ENCODE peak calls at places on chromosome 5, in eight cellular contexts. One of them, this sample, is unnamed.

GRCh38 chr5:127957183-127957582 is 126.4 kb upstream of the SLC12A2 start:
- DNase-seq in OCI-LY7: no peak
- DNase-seq in bronchial epithelial cell: no peak
- DNase-seq in heart right ventricle: peak
- DNase-seq in foreskin fibroblast: peak
- DNase-seq in B cell: no peak
- DNase-seq in kidney epithelial cell: peak
- DNase-seq in AG04450: peak
- DNase-seq in this sample: no peak

GRCh38 chr5:92861531-92862285 is 719.3 kb downstream of the NR2F1-AS1 start:
- DNase-seq in OCI-LY7: no peak
- DNase-seq in bronchial epithelial cell: no peak
- DNase-seq in heart right ventricle: no peak
- DNase-seq in foreskin fibroblast: no peak
- DNase-seq in B cell: no peak
- DNase-seq in kidney epithelial cell: no peak
- DNase-seq in AG04450: no peak
- DNase-seq in this sample: no peak

GRCh38 chr5:82494942-82495341 is 216.8 kb upstream of the RPS23 start:
- DNase-seq in OCI-LY7: no peak
- DNase-seq in bronchial epithelial cell: peak
- DNase-seq in heart right ventricle: no peak
- DNase-seq in foreskin fibroblast: peak
- DNase-seq in B cell: no peak
- DNase-seq in kidney epithelial cell: no peak
- DNase-seq in AG04450: no peak
- DNase-seq in this sample: no peak

GRCh38 chr5:122093415-122093814 is 15.4 kb upstream of the LOX start:
- DNase-seq in OCI-LY7: no peak
- DNase-seq in bronchial epithelial cell: no peak
- DNase-seq in heart right ventricle: no peak
- DNase-seq in foreskin fibroblast: peak
- DNase-seq in B cell: no peak
- DNase-seq in kidney epithelial cell: no peak
- DNase-seq in AG04450: no peak
- DNase-seq in this sample: no peak

GRCh38 chr5:150172147-150172546 is 5.6 kb downstream of the CDX1 start:
- DNase-seq in OCI-LY7: no peak
- DNase-seq in bronchial epithelial cell: no peak
- DNase-seq in heart right ventricle: no peak
- DNase-seq in foreskin fibroblast: peak
- DNase-seq in B cell: no peak
- DNase-seq in kidney epithelial cell: no peak
- DNase-seq in AG04450: peak
- DNase-seq in this sample: no peak

GRCh38 chr5:32217886-32218396 is 43.8 kb upstream of the GOLPH3 start:
- DNase-seq in OCI-LY7: peak
- DNase-seq in bronchial epithelial cell: no peak
- DNase-seq in heart right ventricle: peak
- DNase-seq in foreskin fibroblast: peak
- DNase-seq in B cell: no peak
- DNase-seq in kidney epithelial cell: no peak
- DNase-seq in AG04450: no peak
- DNase-seq in this sample: no peak

GRCh38 chr5:56561-57290 is 35.2 kb upstream of the PLEKHG4B start:
- DNase-seq in OCI-LY7: peak
- DNase-seq in bronchial epithelial cell: peak
- DNase-seq in heart right ventricle: no peak
- DNase-seq in foreskin fibroblast: peak
- DNase-seq in B cell: no peak
- DNase-seq in kidney epithelial cell: no peak
- DNase-seq in AG04450: no peak
- DNase-seq in this sample: peak

GRCh38 chr5:58077387-58077786 is 382.5 kb downstream of the PLK2 start:
- DNase-seq in OCI-LY7: no peak
- DNase-seq in bronchial epithelial cell: no peak
- DNase-seq in heart right ventricle: no peak
- DNase-seq in foreskin fibroblast: no peak
- DNase-seq in B cell: no peak
- DNase-seq in kidney epithelial cell: no peak
- DNase-seq in AG04450: no peak
- DNase-seq in this sample: no peak

GRCh38 chr5:3380689-3381088 is 214.9 kb upstream of the IRX1 start:
- DNase-seq in OCI-LY7: no peak
- DNase-seq in bronchial epithelial cell: no peak
- DNase-seq in heart right ventricle: no peak
- DNase-seq in foreskin fibroblast: no peak
- DNase-seq in B cell: no peak
- DNase-seq in kidney epithelial cell: no peak
- DNase-seq in AG04450: no peak
- DNase-seq in this sample: no peak

GRCh38 chr5:92561362-92562006 is 1019.5 kb downstream of the NR2F1-AS1 start:
- DNase-seq in OCI-LY7: no peak
- DNase-seq in bronchial epithelial cell: peak
- DNase-seq in heart right ventricle: no peak
- DNase-seq in foreskin fibroblast: peak
- DNase-seq in B cell: no peak
- DNase-seq in kidney epithelial cell: no peak
- DNase-seq in AG04450: no peak
- DNase-seq in this sample: no peak

GRCh38 chr5:71684309-71684708 is 34.8 kb upstream of the CARTPT start:
- DNase-seq in OCI-LY7: no peak
- DNase-seq in bronchial epithelial cell: no peak
- DNase-seq in heart right ventricle: no peak
- DNase-seq in foreskin fibroblast: no peak
- DNase-seq in B cell: no peak
- DNase-seq in kidney epithelial cell: no peak
- DNase-seq in AG04450: no peak
- DNase-seq in this sample: no peak

GRCh38 chr5:1779782-1780620 is 19.6 kb downstream of the MRPL36 start:
- DNase-seq in OCI-LY7: no peak
- DNase-seq in bronchial epithelial cell: no peak
- DNase-seq in heart right ventricle: no peak
- DNase-seq in foreskin fibroblast: no peak
- DNase-seq in B cell: no peak
- DNase-seq in kidney epithelial cell: no peak
- DNase-seq in AG04450: no peak
- DNase-seq in this sample: no peak

GRCh38 chr5:180640765-180641565 is 8.4 kb downstream of the FLT4 start:
- DNase-seq in OCI-LY7: no peak
- DNase-seq in bronchial epithelial cell: no peak
- DNase-seq in heart right ventricle: no peak
- DNase-seq in foreskin fibroblast: no peak
- DNase-seq in B cell: no peak
- DNase-seq in kidney epithelial cell: no peak
- DNase-seq in AG04450: no peak
- DNase-seq in this sample: no peak

GRCh38 chr5:159324097-159324760 is 6.1 kb downstream of the IL12B start:
- DNase-seq in OCI-LY7: no peak
- DNase-seq in bronchial epithelial cell: peak
- DNase-seq in heart right ventricle: no peak
- DNase-seq in foreskin fibroblast: peak
- DNase-seq in B cell: no peak
- DNase-seq in kidney epithelial cell: peak
- DNase-seq in AG04450: peak
- DNase-seq in this sample: no peak

DNA sequence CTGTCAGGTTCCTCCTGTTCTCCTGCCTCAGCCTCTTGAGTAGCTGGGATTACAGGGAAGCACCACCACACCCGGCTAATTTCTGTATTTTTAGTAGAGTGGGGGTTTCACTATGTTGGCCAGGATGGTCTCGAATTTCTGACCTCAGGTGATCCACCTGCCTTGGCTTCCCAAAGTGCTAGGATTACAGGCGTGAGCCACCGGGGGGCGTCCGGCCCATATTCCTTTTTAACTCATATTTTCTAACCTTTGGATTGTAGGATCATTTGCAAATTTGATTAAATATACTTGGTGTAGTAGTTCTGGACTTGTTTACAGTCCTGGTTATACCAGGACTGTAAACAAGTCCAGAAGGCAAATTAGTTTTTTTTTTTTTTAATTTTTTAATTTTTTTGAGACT is 4.3 kb downstream of the TCERG1 start:
- DNase-seq in OCI-LY7: no peak
- DNase-seq in bronchial epithelial cell: no peak
- DNase-seq in heart right ventricle: no peak
- DNase-seq in foreskin fibroblast: no peak
- DNase-seq in B cell: no peak
- DNase-seq in kidney epithelial cell: no peak
- DNase-seq in AG04450: no peak
- DNase-seq in this sample: no peak
- TF ChIP-seq CTCF in OCI-LY7: peak
- TF ChIP-seq CTCF in bronchial epithelial cell: peak
- TF ChIP-seq CTCF in heart right ventricle: no peak
- TF ChIP-seq CTCF in foreskin fibroblast: no peak
- TF ChIP-seq CTCF in B cell: no peak
- TF ChIP-seq CTCF in kidney epithelial cell: peak
- TF ChIP-seq CTCF in AG04450: peak
- TF ChIP-seq CTCF in this sample: peak

DNA sequence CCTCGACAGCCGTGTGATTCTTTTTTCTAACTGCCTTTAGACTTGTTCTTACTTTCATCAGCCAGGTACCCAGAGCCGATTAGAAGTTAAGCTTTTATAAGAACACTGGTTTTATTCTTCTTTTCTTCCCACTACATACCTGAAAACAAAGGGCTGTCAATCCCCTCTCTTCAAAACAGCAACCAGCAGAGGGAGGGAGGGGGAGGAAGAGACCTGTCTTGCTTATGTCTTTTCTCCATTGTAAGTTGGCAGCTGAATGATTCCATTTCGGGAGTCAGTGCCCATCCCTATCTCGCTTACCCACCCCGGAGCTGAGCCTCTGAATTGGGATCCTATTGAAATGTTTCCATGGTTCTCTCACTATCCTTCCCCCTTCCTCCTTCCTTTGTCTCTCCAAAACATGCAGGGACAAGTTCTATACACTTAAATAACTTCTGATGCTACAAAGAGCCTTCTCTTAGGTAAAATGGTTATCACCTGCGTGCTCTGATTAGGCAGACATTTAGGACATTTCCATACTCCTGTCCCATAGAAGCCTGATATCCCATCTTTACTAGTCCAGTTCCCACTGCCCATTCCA is 83.9 kb upstream of the WWC1 start:
- DNase-seq in OCI-LY7: no peak
- DNase-seq in bronchial epithelial cell: peak
- DNase-seq in heart right ventricle: no peak
- DNase-seq in foreskin fibroblast: no peak
- DNase-seq in B cell: no peak
- DNase-seq in kidney epithelial cell: no peak
- DNase-seq in AG04450: no peak
- DNase-seq in this sample: no peak
- TF ChIP-seq CTCF in OCI-LY7: no peak
- TF ChIP-seq CTCF in bronchial epithelial cell: no peak
- TF ChIP-seq CTCF in heart right ventricle: no peak
- TF ChIP-seq CTCF in foreskin fibroblast: no peak
- TF ChIP-seq CTCF in B cell: no peak
- TF ChIP-seq CTCF in kidney epithelial cell: no peak
- TF ChIP-seq CTCF in AG04450: no peak
- TF ChIP-seq CTCF in this sample: no peak

GRCh38 chr5:132383261-132383660 is 13.8 kb downstream of the SLC22A5 start:
- DNase-seq in OCI-LY7: no peak
- DNase-seq in bronchial epithelial cell: no peak
- DNase-seq in heart right ventricle: no peak
- DNase-seq in foreskin fibroblast: no peak
- DNase-seq in B cell: no peak
- DNase-seq in kidney epithelial cell: no peak
- DNase-seq in AG04450: no peak
- DNase-seq in this sample: no peak

GRCh38 chr5:132384506-132384905 is 15.0 kb downstream of the SLC22A5 start:
- DNase-seq in OCI-LY7: no peak
- DNase-seq in bronchial epithelial cell: no peak
- DNase-seq in heart right ventricle: no peak
- DNase-seq in foreskin fibroblast: no peak
- DNase-seq in B cell: no peak
- DNase-seq in kidney epithelial cell: no peak
- DNase-seq in AG04450: no peak
- DNase-seq in this sample: no peak

GRCh38 chr5:132385321-132386105 is 16.0 kb downstream of the SLC22A5 start:
- DNase-seq in OCI-LY7: peak
- DNase-seq in bronchial epithelial cell: peak
- DNase-seq in heart right ventricle: peak
- DNase-seq in foreskin fibroblast: peak
- DNase-seq in B cell: peak
- DNase-seq in kidney epithelial cell: no peak
- DNase-seq in AG04450: no peak
- DNase-seq in this sample: peak

GRCh38 chr5:132381614-132382013 is 12.1 kb downstream of the SLC22A5 start:
- DNase-seq in OCI-LY7: no peak
- DNase-seq in bronchial epithelial cell: no peak
- DNase-seq in heart right ventricle: no peak
- DNase-seq in foreskin fibroblast: no peak
- DNase-seq in B cell: no peak
- DNase-seq in kidney epithelial cell: no peak
- DNase-seq in AG04450: no peak
- DNase-seq in this sample: no peak

GRCh38 chr5:132383984-132384383 is 14.5 kb downstream of the SLC22A5 start:
- DNase-seq in OCI-LY7: no peak
- DNase-seq in bronchial epithelial cell: no peak
- DNase-seq in heart right ventricle: no peak
- DNase-seq in foreskin fibroblast: no peak
- DNase-seq in B cell: no peak
- DNase-seq in kidney epithelial cell: no peak
- DNase-seq in AG04450: no peak
- DNase-seq in this sample: no peak
- TF ChIP-seq CTCF in OCI-LY7: no peak
- TF ChIP-seq CTCF in bronchial epithelial cell: no peak
- TF ChIP-seq CTCF in heart right ventricle: no peak
- TF ChIP-seq CTCF in foreskin fibroblast: no peak
- TF ChIP-seq CTCF in B cell: no peak
- TF ChIP-seq CTCF in kidney epithelial cell: no peak
- TF ChIP-seq CTCF in AG04450: no peak
- TF ChIP-seq CTCF in this sample: no peak

GRCh38 chr5:29882036-29882435 is 1311.5 kb upstream of the CDH6 start:
- DNase-seq in OCI-LY7: no peak
- DNase-seq in bronchial epithelial cell: no peak
- DNase-seq in heart right ventricle: no peak
- DNase-seq in foreskin fibroblast: no peak
- DNase-seq in B cell: no peak
- DNase-seq in kidney epithelial cell: no peak
- DNase-seq in AG04450: no peak
- DNase-seq in this sample: no peak

GRCh38 chr5:29885595-29885994 is 1307.9 kb upstream of the CDH6 start:
- DNase-seq in OCI-LY7: no peak
- DNase-seq in bronchial epithelial cell: no peak
- DNase-seq in heart right ventricle: no peak
- DNase-seq in foreskin fibroblast: no peak
- DNase-seq in B cell: no peak
- DNase-seq in kidney epithelial cell: no peak
- DNase-seq in AG04450: no peak
- DNase-seq in this sample: no peak
- TF ChIP-seq CTCF in OCI-LY7: no peak
- TF ChIP-seq CTCF in bronchial epithelial cell: no peak
- TF ChIP-seq CTCF in heart right ventricle: no peak
- TF ChIP-seq CTCF in foreskin fibroblast: no peak
- TF ChIP-seq CTCF in B cell: no peak
- TF ChIP-seq CTCF in kidney epithelial cell: no peak
- TF ChIP-seq CTCF in AG04450: no peak
- TF ChIP-seq CTCF in this sample: no peak

DNA sequence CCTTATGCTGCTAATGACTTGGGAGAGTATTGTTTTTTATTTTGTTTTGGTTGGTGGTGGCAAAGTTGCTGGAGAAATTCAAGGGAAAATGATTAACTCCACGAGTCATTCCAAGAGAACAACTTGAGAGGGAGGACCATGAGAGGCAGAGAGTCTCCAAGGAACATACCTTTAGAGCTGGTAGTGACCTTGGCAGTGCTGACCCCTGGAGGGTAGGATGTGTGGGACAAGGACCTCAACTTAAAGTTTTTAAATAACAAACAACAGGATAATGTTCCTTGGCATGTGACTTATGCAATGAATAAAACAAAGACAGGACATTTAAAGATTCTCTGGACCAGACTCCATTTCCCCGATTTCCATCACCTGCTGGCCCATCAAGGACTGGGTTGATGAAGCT is 139.7 kb downstream of the LRRC70 start:
- DNase-seq in OCI-LY7: no peak
- DNase-seq in bronchial epithelial cell: no peak
- DNase-seq in heart right ventricle: no peak
- DNase-seq in foreskin fibroblast: no peak
- DNase-seq in B cell: no peak
- DNase-seq in kidney epithelial cell: no peak
- DNase-seq in AG04450: no peak
- DNase-seq in this sample: no peak
- TF ChIP-seq CTCF in OCI-LY7: no peak
- TF ChIP-seq CTCF in bronchial epithelial cell: no peak
- TF ChIP-seq CTCF in heart right ventricle: peak
- TF ChIP-seq CTCF in foreskin fibroblast: no peak
- TF ChIP-seq CTCF in B cell: no peak
- TF ChIP-seq CTCF in kidney epithelial cell: no peak
- TF ChIP-seq CTCF in AG04450: peak
- TF ChIP-seq CTCF in this sample: peak

This sample was measured in GM13977.